ENCODE peak calls at places on chromosome 14, in seven cellular contexts. M, C, Y, T, I, N and L are unnamed samples.

GRCh38 chr14:100988011-100988410 is 84.5 kb upstream of the RTL1 start:
- DNase-seq in M (no peak), C (no peak), Y (no peak), T (no peak), I (no peak), N (no peak), L (no peak)

GRCh38 chr14:65373671-65374039 is 38.9 kb upstream of the FUT8 start:
- DNase-seq in M (no peak), C (no peak), Y (no peak), T (no peak), I (no peak), N (no peak), L (no peak)

GRCh38 chr14:89493877-89494634 is 77.0 kb upstream of the FOXN3 start:
- DNase-seq in M (no peak), C (no peak), Y (no peak), T (no peak), I (no peak), N (no peak), L (no peak)

GRCh38 chr14:71918955-71919354 is 13.3 kb upstream of the RGS6 start:
- DNase-seq in M (no peak), C (no peak), Y (no peak), T (no peak), I (no peak), N (no peak), L (no peak)

GRCh38 chr14:87409401-87409800 is 583.6 kb downstream of the GALC start:
- DNase-seq in M (no peak), C (no peak), Y (no peak), T (no peak), I (no peak), N (no peak), L (no peak)

GRCh38 chr14:94113490-94113889 is 3.0 kb downstream of the IFI27 start:
- DNase-seq in M (no peak), C (no peak), Y (no peak), T (no peak), I (no peak), N (no peak), L (no peak)

GRCh38 chr14:44316647-44317432 is 190.2 kb downstream of the FSCB start:
- DNase-seq in M (no peak), C (no peak), Y (peak), T (no peak), I (no peak), N (no peak), L (peak)

GRCh38 chr14:96938946-96939345 is 141.8 kb downstream of the VRK1 start:
- DNase-seq in M (no peak), C (no peak), Y (no peak), T (no peak), I (no peak), N (no peak), L (no peak)

GRCh38 chr14:38098074-38098846 is 109.4 kb upstream of the SSTR1 start:
- DNase-seq in M (no peak), C (no peak), Y (peak), T (no peak), I (no peak), N (no peak), L (no peak)

GRCh38 chr14:52351191-52351560 is 37.1 kb downstream of the PTGER2 start:
- DNase-seq in M (no peak), C (no peak), Y (no peak), T (no peak), I (no peak), N (no peak), L (no peak)

GRCh38 chr14:102344485-102344884 is 18.2 kb downstream of the CINP start:
- DNase-seq in M (no peak), C (peak), Y (no peak), T (no peak), I (no peak), N (no peak), L (no peak)

GRCh38 chr14:93042968-93043940 is 72.5 kb downstream of the ITPK1 start:
- DNase-seq in M (no peak), C (no peak), Y (peak), T (no peak), I (no peak), N (no peak), L (no peak)

GRCh38 chr14:35553808-35554207 is 19.8 kb downstream of the INSM2 start:
- DNase-seq in M (no peak), C (no peak), Y (peak), T (no peak), I (no peak), N (no peak), L (no peak)

GRCh38 chr14:69260246-69260978 is 454 bp downstream of the GALNT16 start:
- DNase-seq in M (no peak), C (no peak), Y (no peak), T (no peak), I (no peak), N (no peak), L (no peak)